ENCODE peak calls at places on chromosomes 1 and 21, in ten cellular contexts. Y, M, G, Q, O, A, K, W, C and B are unnamed samples.
A peak's percentile ranks its signal among the peaks of the same experiment; 100 is the strongest.

GRCh38 chr1:233867028-233867427 is 37.4 kb upstream of the SLC35F3 start:
- DNase-seq in W (no peak), Q (no peak), O (no peak), M (no peak), A (no peak), K (no peak), G (no peak), Y (no peak), C (no peak), B (no peak)

GRCh38 chr1:56576880-56577858 is 2.2 kb downstream of the PLPP3 start:
- DNase-seq in O (no peak), M (no peak), A (peak; percentile 43), G (peak; percentile 53), C (no peak), W (no peak), Y (no peak), Q (peak; percentile 70), K (peak; percentile 64), B (peak; percentile 21)

GRCh38 chr1:30878016-30878415 is 30.5 kb downstream of the SDC3 start:
- DNase-seq in A (no peak), G (no peak), C (no peak), Y (no peak), Q (no peak), K (no peak), W (no peak), M (no peak), O (no peak), B (no peak)

GRCh38 chr1:93738075-93738622 is 56.5 kb upstream of the BCAR3 start:
- DNase-seq in O (no peak), Q (no peak), W (peak; percentile 98), K (peak; percentile 73), A (peak; percentile 78), Y (no peak), C (no peak), M (no peak), G (no peak), B (peak; percentile 77)

GRCh38 chr21:43733529-43734071 is 14.7 kb downstream of the PDXK start:
- DNase-seq in M (no peak), K (no peak), O (no peak), W (no peak), G (no peak), A (no peak), Y (no peak), Q (no peak), C (no peak), B (no peak)

GRCh38 chr1:3577300-3577699 is 34.0 kb downstream of the MEGF6 start:
- DNase-seq in M (no peak), K (peak; percentile 82), G (no peak), O (no peak), C (no peak), W (no peak), Q (no peak), Y (no peak), A (no peak), B (no peak)

GRCh38 chr1:51420867-51421627 is 90.7 kb upstream of the TTC39A start:
- DNase-seq in G (no peak), A (no peak), Q (no peak), O (no peak), Y (no peak), K (no peak), C (no peak), W (no peak), M (no peak), B (no peak)

GRCh38 chr1:243939167-243939848 is 89.3 kb upstream of the AKT3 start:
- DNase-seq in O (no peak), Q (no peak), W (peak; percentile 48), G (no peak), A (no peak), C (no peak), K (peak; percentile 66), Y (no peak), M (no peak), B (no peak)

GRCh38 chr1:86394416-86394815 is 1.7 kb downstream of the ODF2L start:
- DNase-seq in Q (no peak), O (no peak), W (peak; percentile 8), M (no peak), C (no peak), K (peak; percentile 70), Y (no peak), A (no peak), G (no peak), B (no peak)

GRCh38 chr1:95438213-95438948 is 204.4 kb downstream of the RWDD3 start:
- DNase-seq in A (no peak), K (no peak), Y (no peak), W (no peak), M (no peak), G (no peak), Q (no peak), O (no peak), C (no peak), B (no peak)

GRCh38 chr1:29364101-29364678 is 127.9 kb downstream of the PTPRU start:
- DNase-seq in G (no peak), C (no peak), Y (no peak), W (no peak), O (no peak), A (no peak), K (no peak), Q (no peak), M (peak; percentile 38), B (no peak)

GRCh38 chr1:12490547-12491142 is 127.4 kb downstream of the DHRS3 start:
- DNase-seq in O (no peak), W (no peak), G (no peak), M (no peak), C (no peak), Q (no peak), Y (no peak), A (no peak), K (no peak), B (no peak)

GRCh38 chr1:7437036-7437435 is 334.1 kb upstream of the VAMP3 start:
- DNase-seq in O (no peak), K (no peak), A (no peak), Y (no peak), Q (no peak), G (no peak), M (no peak), W (no peak), C (no peak), B (no peak)